ENCODE peak calls at places on chromosomes 5 and 9, in four cellular contexts. S is GM04504; V is fibroblast of the aortic adventitia; L is activated CD8-positive, alpha-beta memory T cell treated with anti-CD3 and anti-CD28 coated beads for 4 hours. E is an unnamed sample.

GRCh38 chr9:71968541-71969090 is 57.2 kb downstream of the C9orf85 start:
- DNase-seq in L (no peak), V (no peak), S (no peak), E (no peak)

GRCh38 chr5:78995521-78995920 is 10.4 kb upstream of the ARSB start:
- DNase-seq in S (no peak), V (no peak), L (no peak), E (no peak)

GRCh38 chr9:126334626-126335621 is 8.3 kb downstream of the MVB12B start:
- DNase-seq in L (no peak), S (no peak), V (no peak), E (no peak)

GRCh38 chr9:127161081-127161621 is 38.7 kb upstream of the ANGPTL2 start:
- DNase-seq in L (no peak), V (no peak), S (no peak), E (no peak)

GRCh38 chr5:180138214-180138975 is 66.8 kb upstream of the RNF130 start:
- DNase-seq in S (no peak), V (no peak), L (no peak), E (no peak)

GRCh38 chr5:123434796-123435195 is 11.6 kb upstream of the CEP120 start:
- DNase-seq in L (no peak), V (no peak), S (no peak), E (no peak)

GRCh38 chr5:1999794-2000193 is 117.1 kb upstream of the IRX4 start:
- DNase-seq in V (no peak), S (no peak), L (no peak), E (no peak)

GRCh38 chr5:16160706-16161105 is 18.9 kb downstream of the MARCHF11 start:
- DNase-seq in S (peak; percentile 24), L (no peak), V (peak; percentile 69), E (peak; percentile 47)

GRCh38 chr5:69206528-69207190 is 17.3 kb downstream of the CENPH start:
- DNase-seq in V (peak; percentile 8), S (no peak), L (no peak), E (no peak)

GRCh38 chr5:71865665-71866320 is 146.7 kb downstream of the CARTPT start:
- DNase-seq in S (no peak), V (peak; percentile 39), L (no peak), E (no peak)

GRCh38 chr5:141494761-141495455 is 6.0 kb downstream of the PCDHGC5 start:
- DNase-seq in V (no peak), S (no peak), L (no peak), E (no peak)

GRCh38 chr5:26181582-26181981 is 856.8 kb downstream of the CDH9 start:
- DNase-seq in S (no peak), V (no peak), L (no peak), E (no peak)

GRCh38 chr9:122379340-122379739 is 8.5 kb downstream of the PTGS1 start:
- DNase-seq in L (no peak), V (no peak), S (no peak), E (no peak)

GRCh38 chr9:34384368-34385165 is 7.9 kb upstream of the MYORG start:
- DNase-seq in V (peak; percentile 7), S (no peak), L (no peak), E (no peak)